ENCODE peak calls at places on chromosomes 1 and 21, in six cellular contexts. One of them, this sample, is unnamed.
A peak's percentile ranks its signal among the peaks of the same experiment; 100 is the strongest.

GRCh38 chr1:30325085-30325935 is 398.1 kb downstream of the MATN1 start:
- DNase-seq in fibroblast of villous mesenchyme: no peak
- DNase-seq in KBM-7: no peak
- DNase-seq in SJSA1: peak; percentile 31
- DNase-seq in 8988T: no peak
- DNase-seq in H54: no peak
- DNase-seq in this sample: no peak

GRCh38 chr1:34406377-34406776 is 229.7 kb downstream of the C1orf94 start:
- DNase-seq in fibroblast of villous mesenchyme: no peak
- DNase-seq in KBM-7: no peak
- DNase-seq in SJSA1: no peak
- DNase-seq in 8988T: no peak
- DNase-seq in H54: no peak
- DNase-seq in this sample: no peak

GRCh38 chr1:224852901-224853568 is 76.4 kb upstream of the DNAH14 start:
- DNase-seq in fibroblast of villous mesenchyme: peak; percentile 74
- DNase-seq in KBM-7: peak; percentile 55
- DNase-seq in SJSA1: no peak
- DNase-seq in 8988T: no peak
- DNase-seq in H54: peak; percentile 19
- DNase-seq in this sample: peak; percentile 82

GRCh38 chr1:222459652-222460051 is 88.3 kb downstream of the HHIPL2 start:
- DNase-seq in fibroblast of villous mesenchyme: no peak
- DNase-seq in KBM-7: no peak
- DNase-seq in SJSA1: no peak
- DNase-seq in 8988T: no peak
- DNase-seq in H54: no peak
- DNase-seq in this sample: no peak

GRCh38 chr1:183986941-183987340 is 50.6 kb downstream of the COLGALT2 start:
- DNase-seq in fibroblast of villous mesenchyme: no peak
- DNase-seq in KBM-7: no peak
- DNase-seq in SJSA1: no peak
- DNase-seq in 8988T: no peak
- DNase-seq in H54: no peak
- DNase-seq in this sample: no peak

GRCh38 chr1:99745684-99746083 is 20.8 kb downstream of the FRRS1 start:
- DNase-seq in fibroblast of villous mesenchyme: no peak
- DNase-seq in KBM-7: no peak
- DNase-seq in SJSA1: no peak
- DNase-seq in 8988T: no peak
- DNase-seq in H54: no peak
- DNase-seq in this sample: no peak

GRCh38 chr21:38478782-38479181 is 19.5 kb downstream of the ERG start:
- DNase-seq in fibroblast of villous mesenchyme: peak; percentile 73
- DNase-seq in KBM-7: peak; percentile 64
- DNase-seq in SJSA1: no peak
- DNase-seq in 8988T: no peak
- DNase-seq in H54: no peak
- DNase-seq in this sample: peak; percentile 86

GRCh38 chr21:41750532-41751151 is 16.2 kb downstream of the RIPK4 start:
- DNase-seq in fibroblast of villous mesenchyme: no peak
- DNase-seq in KBM-7: no peak
- DNase-seq in SJSA1: no peak
- DNase-seq in 8988T: no peak
- DNase-seq in H54: peak; percentile 76
- DNase-seq in this sample: no peak

GRCh38 chr1:6603424-6603850 is 768 bp upstream of the KLHL21 start:
- DNase-seq in fibroblast of villous mesenchyme: peak; percentile 86
- DNase-seq in KBM-7: no peak
- DNase-seq in SJSA1: no peak
- DNase-seq in 8988T: no peak
- DNase-seq in H54: no peak
- DNase-seq in this sample: peak; percentile 81

GRCh38 chr1:206931709-206932108 is 10.0 kb upstream of the FCMR start:
- DNase-seq in fibroblast of villous mesenchyme: no peak
- DNase-seq in KBM-7: no peak
- DNase-seq in SJSA1: no peak
- DNase-seq in 8988T: peak; percentile 31
- DNase-seq in H54: no peak
- DNase-seq in this sample: no peak

GRCh38 chr1:241470361-241470760 is 49.2 kb downstream of the FH start:
- DNase-seq in fibroblast of villous mesenchyme: no peak
- DNase-seq in KBM-7: no peak
- DNase-seq in SJSA1: no peak
- DNase-seq in 8988T: no peak
- DNase-seq in H54: no peak
- DNase-seq in this sample: no peak

GRCh38 chr1:61294828-61295428 is 212.6 kb downstream of the NFIA start:
- DNase-seq in fibroblast of villous mesenchyme: no peak
- DNase-seq in KBM-7: no peak
- DNase-seq in SJSA1: no peak
- DNase-seq in 8988T: no peak
- DNase-seq in H54: no peak
- DNase-seq in this sample: no peak

GRCh38 chr1:117883620-117884019 is 45.8 kb downstream of the GDAP2 start:
- DNase-seq in fibroblast of villous mesenchyme: no peak
- DNase-seq in KBM-7: no peak
- DNase-seq in SJSA1: no peak
- DNase-seq in 8988T: no peak
- DNase-seq in H54: no peak
- DNase-seq in this sample: no peak

GRCh38 chr1:236063919-236064673 is 794 bp downstream of the NID1 start:
- DNase-seq in fibroblast of villous mesenchyme: peak; percentile 77
- DNase-seq in KBM-7: peak; percentile 59
- DNase-seq in SJSA1: peak; percentile 65
- DNase-seq in 8988T: no peak
- DNase-seq in H54: peak; percentile 70
- DNase-seq in this sample: peak; percentile 76

GRCh38 chr1:153677718-153678518 is 570 bp upstream of the NPR1 start:
- DNase-seq in fibroblast of villous mesenchyme: peak; percentile 58
- DNase-seq in KBM-7: peak; percentile 55
- DNase-seq in SJSA1: no peak
- DNase-seq in 8988T: peak; percentile 53
- DNase-seq in H54: peak; percentile 41
- DNase-seq in this sample: peak; percentile 71

GRCh38 chr1:109963864-109964263 is 20.7 kb upstream of the AHCYL1 start:
- DNase-seq in fibroblast of villous mesenchyme: no peak
- DNase-seq in KBM-7: no peak
- DNase-seq in SJSA1: no peak
- DNase-seq in 8988T: no peak
- DNase-seq in H54: no peak
- DNase-seq in this sample: peak; percentile 55

GRCh38 chr1:173408886-173409285 is 68.2 kb upstream of the PRDX6 start:
- DNase-seq in fibroblast of villous mesenchyme: no peak
- DNase-seq in KBM-7: no peak
- DNase-seq in SJSA1: no peak
- DNase-seq in 8988T: no peak
- DNase-seq in H54: no peak
- DNase-seq in this sample: no peak

GRCh38 chr1:31421404-31422040 is 8.5 kb downstream of the SERINC2 start:
- DNase-seq in fibroblast of villous mesenchyme: peak; percentile 53
- DNase-seq in KBM-7: peak; percentile 76
- DNase-seq in SJSA1: no peak
- DNase-seq in 8988T: no peak
- DNase-seq in H54: no peak
- DNase-seq in this sample: peak; percentile 34

GRCh38 chr1:92619466-92620189 is 132.9 kb upstream of the GFI1 start:
- DNase-seq in fibroblast of villous mesenchyme: no peak
- DNase-seq in KBM-7: no peak
- DNase-seq in SJSA1: no peak
- DNase-seq in 8988T: no peak
- DNase-seq in H54: no peak
- DNase-seq in this sample: no peak

GRCh38 chr1:150235436-150235851 is 468 bp downstream of the ANP32E start:
- DNase-seq in fibroblast of villous mesenchyme: peak; percentile 7
- DNase-seq in KBM-7: peak; percentile 33
- DNase-seq in SJSA1: peak; percentile 42
- DNase-seq in 8988T: no peak
- DNase-seq in H54: no peak
- DNase-seq in this sample: no peak

GRCh38 chr1:162889989-162890388 is 29.0 kb upstream of the CCDC190 start:
- DNase-seq in fibroblast of villous mesenchyme: peak; percentile 22
- DNase-seq in KBM-7: no peak
- DNase-seq in SJSA1: no peak
- DNase-seq in 8988T: no peak
- DNase-seq in H54: no peak
- DNase-seq in this sample: peak; percentile 52

GRCh38 chr1:39196244-39197215 is 8.0 kb upstream of the MACF1 start:
- DNase-seq in fibroblast of villous mesenchyme: peak; percentile 67
- DNase-seq in KBM-7: peak; percentile 87
- DNase-seq in SJSA1: no peak
- DNase-seq in 8988T: no peak
- DNase-seq in H54: no peak
- DNase-seq in this sample: peak; percentile 49

GRCh38 chr1:15425961-15426360 is 12.3 kb upstream of the CTRC start:
- DNase-seq in fibroblast of villous mesenchyme: no peak
- DNase-seq in KBM-7: no peak
- DNase-seq in SJSA1: no peak
- DNase-seq in 8988T: no peak
- DNase-seq in H54: no peak
- DNase-seq in this sample: no peak

GRCh38 chr1:234721476-234722266 is 111.7 kb upstream of the IRF2BP2 start:
- DNase-seq in fibroblast of villous mesenchyme: peak; percentile 97
- DNase-seq in KBM-7: peak; percentile 49
- DNase-seq in SJSA1: peak; percentile 64
- DNase-seq in 8988T: no peak
- DNase-seq in H54: no peak
- DNase-seq in this sample: peak; percentile 98

GRCh38 chr1:52676249-52676903 is 21.8 kb downstream of the COA7 start:
- DNase-seq in fibroblast of villous mesenchyme: peak; percentile 42
- DNase-seq in KBM-7: no peak
- DNase-seq in SJSA1: no peak
- DNase-seq in 8988T: no peak
- DNase-seq in H54: no peak
- DNase-seq in this sample: no peak

GRCh38 chr1:113297749-113298148 is 92.6 kb upstream of the MAGI3 start:
- DNase-seq in fibroblast of villous mesenchyme: no peak
- DNase-seq in KBM-7: no peak
- DNase-seq in SJSA1: no peak
- DNase-seq in 8988T: no peak
- DNase-seq in H54: no peak
- DNase-seq in this sample: no peak

GRCh38 chr1:50793521-50793920 is 166.5 kb downstream of the FAF1 start:
- DNase-seq in fibroblast of villous mesenchyme: no peak
- DNase-seq in KBM-7: no peak
- DNase-seq in SJSA1: no peak
- DNase-seq in 8988T: no peak
- DNase-seq in H54: no peak
- DNase-seq in this sample: no peak

GRCh38 chr1:9251501-9251900 is 16.9 kb downstream of the H6PD start:
- DNase-seq in fibroblast of villous mesenchyme: no peak
- DNase-seq in KBM-7: no peak
- DNase-seq in SJSA1: no peak
- DNase-seq in 8988T: no peak
- DNase-seq in H54: no peak
- DNase-seq in this sample: no peak

GRCh38 chr1:225695578-225696332 is 42.8 kb upstream of the ENAH start:
- DNase-seq in fibroblast of villous mesenchyme: peak; percentile 88
- DNase-seq in KBM-7: no peak
- DNase-seq in SJSA1: no peak
- DNase-seq in 8988T: no peak
- DNase-seq in H54: no peak
- DNase-seq in this sample: no peak

GRCh38 chr1:3066826-3067225 is 2.2 kb upstream of the PRDM16 start:
- DNase-seq in fibroblast of villous mesenchyme: no peak
- DNase-seq in KBM-7: no peak
- DNase-seq in SJSA1: no peak
- DNase-seq in 8988T: no peak
- DNase-seq in H54: no peak
- DNase-seq in this sample: no peak

GRCh38 chr1:193058529-193059281 is 455 bp downstream of the UCHL5 start:
- DNase-seq in fibroblast of villous mesenchyme: peak; percentile 65
- DNase-seq in KBM-7: peak; percentile 72
- DNase-seq in SJSA1: peak; percentile 41
- DNase-seq in 8988T: no peak
- DNase-seq in H54: no peak
- DNase-seq in this sample: peak; percentile 50

GRCh38 chr1:31881698-31882000 is 56.5 kb downstream of the PTP4A2 start:
- DNase-seq in fibroblast of villous mesenchyme: peak; percentile 19
- DNase-seq in KBM-7: no peak
- DNase-seq in SJSA1: no peak
- DNase-seq in 8988T: no peak
- DNase-seq in H54: no peak
- DNase-seq in this sample: no peak